ENCODE peak calls at places on chromosomes 11 and 22, in six cellular contexts. A, V, Y, M, N and O are unnamed samples.

GRCh38 chr22:27867114-27867957 is 51.7 kb downstream of the PITPNB start:
- DNase-seq in A (no peak), V (no peak), Y (no peak), M (no peak), N (no peak), O (no peak)

GRCh38 chr11:79413258-79413657 is 27.6 kb downstream of the TENM4 start:
- DNase-seq in A (no peak), V (no peak), Y (peak; percentile 53), M (no peak), N (no peak), O (peak; percentile 72)

GRCh38 chr11:31649567-31649966 is 140.0 kb downstream of the ELP4 start:
- DNase-seq in A (no peak), V (no peak), Y (no peak), M (no peak), N (no peak), O (no peak)

GRCh38 chr11:20670932-20671403 is 1.6 kb downstream of the NELL1 start:
- DNase-seq in A (no peak), V (no peak), Y (no peak), M (no peak), N (no peak), O (no peak)

GRCh38 chr11:111157571-111157970 is 88.0 kb upstream of the POU2AF2 start:
- DNase-seq in A (no peak), V (no peak), Y (no peak), M (no peak), N (no peak), O (no peak)

GRCh38 chr22:19730662-19731360 is 7.5 kb downstream of the GP1BB start:
- DNase-seq in A (peak; percentile 50), V (peak; percentile 72), Y (peak; percentile 84), M (peak; percentile 94), N (peak; percentile 5), O (peak; percentile 89)

GRCh38 chr11:59668188-59668949 is 468 bp downstream of the PATL1 start:
- DNase-seq in A (peak; percentile 39), V (no peak), Y (peak; percentile 32), M (peak; percentile 89), N (no peak), O (peak; percentile 58)

GRCh38 chr11:63961608-63962412 is 12.6 kb upstream of the COX8A start:
- DNase-seq in A (no peak), V (no peak), Y (peak; percentile 38), M (no peak), N (no peak), O (no peak)

GRCh38 chr11:78860720-78861422 is 286.2 kb upstream of the NARS2 start:
- DNase-seq in A (peak; percentile 22), V (no peak), Y (no peak), M (no peak), N (no peak), O (no peak)

GRCh38 chr11:68379216-68379615 is 66.8 kb downstream of the LRP5 start:
- DNase-seq in A (no peak), V (no peak), Y (no peak), M (no peak), N (no peak), O (no peak)

GRCh38 chr22:22082960-22083359 is 100.4 kb upstream of the TOP3B start:
- DNase-seq in A (no peak), V (no peak), Y (no peak), M (no peak), N (no peak), O (no peak)

GRCh38 chr11:73651661-73652045 is 5.3 kb downstream of the PLEKHB1 start:
- DNase-seq in A (no peak), V (no peak), Y (no peak), M (no peak), N (no peak), O (no peak)

GRCh38 chr11:47106839-47107520 is 69.7 kb downstream of the ARFGAP2 start:
- DNase-seq in A (no peak), V (no peak), Y (no peak), M (no peak), N (no peak), O (no peak)

GRCh38 chr11:43580735-43581369 is 99.7 kb upstream of the HSD17B12 start:
- DNase-seq in A (no peak), V (no peak), Y (no peak), M (no peak), N (no peak), O (no peak)

GRCh38 chr11:113675565-113675964 is 30.5 kb downstream of the TMPRSS5 start:
- DNase-seq in A (no peak), V (no peak), Y (no peak), M (no peak), N (no peak), O (no peak)

GRCh38 chr11:125410091-125410490 is 86.0 kb downstream of the FEZ1 start:
- DNase-seq in A (no peak), V (no peak), Y (no peak), M (peak; percentile 17), N (no peak), O (no peak)

GRCh38 chr11:100602716-100603115 is 84.4 kb upstream of the ARHGAP42 start:
- DNase-seq in A (no peak), V (no peak), Y (no peak), M (no peak), N (no peak), O (no peak)

GRCh38 chr11:131037873-131038272 is 121.6 kb upstream of the SNX19 start:
- DNase-seq in A (no peak), V (no peak), Y (no peak), M (no peak), N (no peak), O (no peak)